ENCODE peak calls at places on chromosomes 11 and 22, in eight cellular contexts. One of them, this sample, is unnamed.
A peak's percentile ranks its signal among the peaks of the same experiment; 100 is the strongest.

GRCh38 chr11:64638829-64639228 is 47.8 kb downstream of the SLC22A12 start:
- DNase-seq in sigmoid colon: no peak
- DNase-seq in HCT116: no peak
- DNase-seq in lung: no peak
- DNase-seq in aorta: no peak
- DNase-seq in heart left ventricle: no peak
- DNase-seq in stomach: no peak
- DNase-seq in cardiac muscle cell: no peak
- DNase-seq in this sample: no peak

GRCh38 chr11:62444271-62444833 is 25.5 kb downstream of the SCGB1A1 start:
- DNase-seq in sigmoid colon: peak; percentile 92
- DNase-seq in HCT116: no peak
- DNase-seq in lung: peak; percentile 55
- DNase-seq in aorta: peak; percentile 92
- DNase-seq in heart left ventricle: peak; percentile 50
- DNase-seq in stomach: peak; percentile 30
- DNase-seq in cardiac muscle cell: peak; percentile 78
- DNase-seq in this sample: no peak

GRCh38 chr11:8671651-8672062 is 10.8 kb downstream of the TRIM66 start:
- DNase-seq in sigmoid colon: peak; percentile 82
- DNase-seq in HCT116: no peak
- DNase-seq in lung: no peak
- DNase-seq in aorta: no peak
- DNase-seq in heart left ventricle: peak; percentile 38
- DNase-seq in stomach: no peak
- DNase-seq in cardiac muscle cell: peak; percentile 85
- DNase-seq in this sample: no peak

GRCh38 chr11:30387891-30388861 is 65.3 kb downstream of the ARL14EP start:
- DNase-seq in sigmoid colon: no peak
- DNase-seq in HCT116: no peak
- DNase-seq in lung: no peak
- DNase-seq in aorta: no peak
- DNase-seq in heart left ventricle: no peak
- DNase-seq in stomach: no peak
- DNase-seq in cardiac muscle cell: no peak
- DNase-seq in this sample: no peak

GRCh38 chr22:48488149-48488551 is 1339.5 kb downstream of the BRD1 start:
- DNase-seq in sigmoid colon: no peak
- DNase-seq in HCT116: no peak
- DNase-seq in lung: no peak
- DNase-seq in aorta: no peak
- DNase-seq in heart left ventricle: no peak
- DNase-seq in stomach: no peak
- DNase-seq in cardiac muscle cell: no peak
- DNase-seq in this sample: no peak

GRCh38 chr22:26648761-26649363 is 8.5 kb upstream of the MIAT start:
- DNase-seq in sigmoid colon: no peak
- DNase-seq in HCT116: no peak
- DNase-seq in lung: no peak
- DNase-seq in aorta: no peak
- DNase-seq in heart left ventricle: no peak
- DNase-seq in stomach: no peak
- DNase-seq in cardiac muscle cell: peak; percentile 15
- DNase-seq in this sample: no peak

GRCh38 chr11:116917632-116918031 is 80.2 kb upstream of the APOA1 start:
- DNase-seq in sigmoid colon: no peak
- DNase-seq in HCT116: no peak
- DNase-seq in lung: no peak
- DNase-seq in aorta: no peak
- DNase-seq in heart left ventricle: no peak
- DNase-seq in stomach: no peak
- DNase-seq in cardiac muscle cell: no peak
- DNase-seq in this sample: no peak

GRCh38 chr11:31808721-31809542 is 2.2 kb downstream of the PAX6 start:
- DNase-seq in sigmoid colon: no peak
- DNase-seq in HCT116: no peak
- DNase-seq in lung: no peak
- DNase-seq in aorta: peak; percentile 22
- DNase-seq in heart left ventricle: no peak
- DNase-seq in stomach: no peak
- DNase-seq in cardiac muscle cell: no peak
- DNase-seq in this sample: no peak

GRCh38 chr22:30689622-30690021 is 5.1 kb upstream of the OSBP2 start:
- DNase-seq in sigmoid colon: no peak
- DNase-seq in HCT116: no peak
- DNase-seq in lung: no peak
- DNase-seq in aorta: no peak
- DNase-seq in heart left ventricle: no peak
- DNase-seq in stomach: no peak
- DNase-seq in cardiac muscle cell: no peak
- DNase-seq in this sample: no peak

GRCh38 chr11:75306529-75306928 is 44.9 kb downstream of the ARRB1 start:
- DNase-seq in sigmoid colon: peak; percentile 50
- DNase-seq in HCT116: no peak
- DNase-seq in lung: no peak
- DNase-seq in aorta: peak; percentile 64
- DNase-seq in heart left ventricle: peak; percentile 53
- DNase-seq in stomach: no peak
- DNase-seq in cardiac muscle cell: no peak
- DNase-seq in this sample: no peak

GRCh38 chr11:116853461-116854073 is 16.1 kb upstream of the APOA1 start:
- DNase-seq in sigmoid colon: no peak
- DNase-seq in HCT116: peak; percentile 34
- DNase-seq in lung: no peak
- DNase-seq in aorta: no peak
- DNase-seq in heart left ventricle: no peak
- DNase-seq in stomach: peak; percentile 53
- DNase-seq in cardiac muscle cell: peak; percentile 82
- DNase-seq in this sample: peak; percentile 52

GRCh38 chr11:35919244-35919643 is 24.6 kb upstream of the LDLRAD3 start:
- DNase-seq in sigmoid colon: no peak
- DNase-seq in HCT116: no peak
- DNase-seq in lung: no peak
- DNase-seq in aorta: no peak
- DNase-seq in heart left ventricle: no peak
- DNase-seq in stomach: no peak
- DNase-seq in cardiac muscle cell: peak; percentile 34
- DNase-seq in this sample: no peak

GRCh38 chr11:2685051-2685450 is 14.7 kb downstream of the KCNQ1OT1 start:
- DNase-seq in sigmoid colon: peak; percentile 24
- DNase-seq in HCT116: no peak
- DNase-seq in lung: no peak
- DNase-seq in aorta: no peak
- DNase-seq in heart left ventricle: no peak
- DNase-seq in stomach: no peak
- DNase-seq in cardiac muscle cell: no peak
- DNase-seq in this sample: no peak

GRCh38 chr11:128757886-128758612 is 64.2 kb downstream of the FLI1 start:
- DNase-seq in sigmoid colon: no peak
- DNase-seq in HCT116: no peak
- DNase-seq in lung: no peak
- DNase-seq in aorta: no peak
- DNase-seq in heart left ventricle: no peak
- DNase-seq in stomach: no peak
- DNase-seq in cardiac muscle cell: no peak
- DNase-seq in this sample: no peak
- H3K27ac ChIP-seq in sigmoid colon: no peak overlapping the region
- H3K27ac ChIP-seq in HCT116: no peak overlapping the region
- H3K27ac ChIP-seq in lung: no peak overlapping the region
- H3K27ac ChIP-seq in aorta: no peak overlapping the region
- H3K27ac ChIP-seq in heart left ventricle: no peak overlapping the region
- H3K27ac ChIP-seq in stomach: no peak overlapping the region
- H3K27ac ChIP-seq in cardiac muscle cell: no peak overlapping the region
- H3K27ac ChIP-seq in this sample: peak overlapping the region; percentile 16

GRCh38 chr22:29043906-29044575 is 17.6 kb downstream of the C22orf31 start:
- DNase-seq in sigmoid colon: no peak
- DNase-seq in HCT116: no peak
- DNase-seq in lung: no peak
- DNase-seq in aorta: no peak
- DNase-seq in heart left ventricle: no peak
- DNase-seq in stomach: no peak
- DNase-seq in cardiac muscle cell: peak; percentile 76
- DNase-seq in this sample: no peak
- H3K4me3 ChIP-seq in sigmoid colon: no peak overlapping the region
- H3K4me3 ChIP-seq in HCT116: no peak overlapping the region
- H3K4me3 ChIP-seq in lung: no peak overlapping the region
- H3K4me3 ChIP-seq in aorta: no peak overlapping the region
- H3K4me3 ChIP-seq in heart left ventricle: no peak overlapping the region
- H3K4me3 ChIP-seq in stomach: no peak overlapping the region
- H3K4me3 ChIP-seq in cardiac muscle cell: no peak overlapping the region
- H3K4me3 ChIP-seq in this sample: no peak overlapping the region

DNA sequence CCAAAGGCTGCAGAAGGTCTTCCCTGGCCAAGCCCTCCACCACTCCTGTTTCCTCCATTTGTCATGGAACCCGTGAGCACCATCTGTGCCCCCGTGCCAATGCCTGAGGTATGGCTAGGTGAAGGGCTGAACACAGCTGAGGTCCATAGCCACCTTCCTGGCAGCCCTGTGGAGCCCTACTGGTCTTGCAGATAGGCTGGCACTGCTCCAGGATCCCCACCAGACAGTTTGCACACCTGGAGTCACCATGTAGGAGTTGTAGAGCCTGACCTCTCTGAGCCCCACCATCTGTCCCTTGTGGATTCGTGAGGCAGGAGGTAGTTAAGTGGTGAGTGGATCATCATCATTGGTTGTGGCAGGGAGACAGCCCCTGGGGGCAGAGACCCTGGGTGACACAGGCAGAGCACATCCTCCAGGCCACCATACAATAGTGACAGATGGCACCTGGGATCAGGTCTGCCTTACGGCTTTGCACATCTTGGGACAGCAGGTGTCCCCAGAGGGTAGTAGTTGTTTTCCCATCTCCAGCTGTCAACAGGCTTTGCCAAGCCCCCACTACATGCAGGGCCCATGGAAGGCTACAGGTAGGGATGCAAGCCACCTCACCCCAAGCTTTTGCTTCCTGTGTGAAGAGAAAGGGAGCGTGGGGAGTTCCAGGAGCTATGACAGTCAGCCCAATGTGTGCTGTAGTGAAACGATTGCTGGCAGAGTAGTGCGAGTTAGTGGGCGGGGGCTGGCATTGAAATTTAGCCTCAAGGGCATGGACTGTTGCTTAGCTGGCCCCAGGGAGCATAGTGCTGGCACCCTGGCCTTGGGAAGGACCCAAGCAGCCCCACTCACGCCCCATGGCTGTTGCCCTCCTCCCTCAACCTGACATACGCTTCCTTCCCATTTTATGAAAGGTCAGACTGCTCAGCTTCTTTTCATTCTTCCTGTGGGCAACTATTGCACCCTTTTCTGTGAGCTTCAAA is 52.4 kb upstream of the SUSD2 start:
- DNase-seq in sigmoid colon: peak; percentile 64
- DNase-seq in HCT116: no peak
- DNase-seq in lung: no peak
- DNase-seq in aorta: no peak
- DNase-seq in heart left ventricle: no peak
- DNase-seq in stomach: no peak
- DNase-seq in cardiac muscle cell: no peak
- DNase-seq in this sample: no peak
- H3K27me3 ChIP-seq in sigmoid colon: no peaks in the 10 kb centered on the region
- H3K27me3 ChIP-seq in HCT116: no peaks in the 10 kb centered on the region
- H3K27me3 ChIP-seq in lung: no peaks in the 10 kb centered on the region
- H3K27me3 ChIP-seq in aorta: no peaks in the 10 kb centered on the region
- H3K27me3 ChIP-seq in heart left ventricle: no peaks in the 10 kb centered on the region
- H3K27me3 ChIP-seq in stomach: no peaks in the 10 kb centered on the region
- H3K27me3 ChIP-seq in cardiac muscle cell: no peaks in the 10 kb centered on the region
- H3K27me3 ChIP-seq in this sample: no peaks in the 10 kb centered on the region

DNA sequence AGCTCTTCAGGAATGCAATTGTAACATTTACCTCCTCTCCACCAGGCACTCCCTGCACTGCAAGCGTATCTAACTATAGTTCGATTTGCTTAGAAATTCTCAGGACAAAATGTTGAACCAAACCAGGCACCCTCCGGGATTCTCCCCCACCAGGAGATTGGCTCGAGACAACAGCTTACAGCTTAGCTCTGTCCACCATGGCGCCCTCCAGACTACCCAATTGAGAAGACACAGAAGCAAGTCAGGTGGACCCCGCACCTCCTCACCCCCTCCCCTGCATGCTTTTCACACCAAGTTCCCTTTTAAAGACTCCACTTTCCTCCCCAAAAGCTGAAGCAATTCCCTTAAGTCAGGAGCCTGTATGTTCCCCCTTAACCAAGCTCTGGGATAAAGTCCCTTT is 34.7 kb upstream of the RFPL3 start:
- DNase-seq in sigmoid colon: no peak
- DNase-seq in HCT116: no peak
- DNase-seq in lung: no peak
- DNase-seq in aorta: peak; percentile 30
- DNase-seq in heart left ventricle: no peak
- DNase-seq in stomach: peak; percentile 13
- DNase-seq in cardiac muscle cell: no peak
- DNase-seq in this sample: no peak
- H3K27ac ChIP-seq in sigmoid colon: no peak overlapping the region
- H3K27ac ChIP-seq in HCT116: no peak overlapping the region
- H3K27ac ChIP-seq in lung: no peak overlapping the region
- H3K27ac ChIP-seq in aorta: no peak overlapping the region
- H3K27ac ChIP-seq in heart left ventricle: no peak overlapping the region
- H3K27ac ChIP-seq in stomach: no peak overlapping the region
- H3K27ac ChIP-seq in cardiac muscle cell: no peak overlapping the region
- H3K27ac ChIP-seq in this sample: no peak overlapping the region